ENCODE peak calls at places on chromosomes 6 and 20, in eight cellular contexts. P is iPS-NIHi11; J is fibroblast of lung; R is NCI-H1417; X is putamen; I is activated gamma-delta T cell treated with anti-CD3 and anti-CD28 coated beads, Interleukin-2, amount 50 U/mL, for 16 hours; N is left cardiac atrium; S is upper lobe of right lung. U is an unnamed sample.

GRCh38 chr20:57647006-57647932 is 27.0 kb upstream of the ZBP1 start:
- DNase-seq in J (no peak), X (no peak), I (no peak), R (no peak), N (no peak), S (no peak), P (no peak), U (no peak)

GRCh38 chr20:45181639-45182038 is 6.9 kb downstream of the PI3 start:
- DNase-seq in S (no peak), I (no peak), P (no peak), N (no peak), R (no peak), X (no peak), J (peak), U (no peak)

GRCh38 chr6:33962673-33963072 is 158.9 kb upstream of the MLN start:
- DNase-seq in R (no peak), S (peak), N (no peak), I (no peak), J (no peak), X (no peak), P (no peak), U (no peak)

GRCh38 chr6:169997930-169998218 is 246.5 kb downstream of the ERMARD start:
- DNase-seq in I (no peak), R (no peak), N (no peak), X (no peak), P (no peak), J (no peak), S (peak), U (no peak)

GRCh38 chr6:147508871-147509608 is 550 bp downstream of the SAMD5 start:
- DNase-seq in R (no peak), J (no peak), P (peak), I (no peak), N (no peak), S (peak), X (no peak), U (no peak)

GRCh38 chr6:16635810-16636602 is 125.3 kb downstream of the ATXN1 start:
- DNase-seq in I (no peak), R (no peak), P (peak), N (no peak), J (peak), S (no peak), X (no peak), U (no peak)

GRCh38 chr6:16061833-16062232 is 67.1 kb upstream of the MYLIP start:
- DNase-seq in X (no peak), I (no peak), S (no peak), J (peak), R (no peak), P (no peak), N (no peak), U (no peak)

GRCh38 chr20:62483613-62484468 is 8.0 kb upstream of the GATA5 start:
- DNase-seq in N (no peak), I (no peak), X (no peak), R (no peak), S (no peak), J (no peak), P (no peak), U (no peak)

GRCh38 chr6:106064103-106064502 is 22.0 kb upstream of the PRDM1 start:
- DNase-seq in P (no peak), R (no peak), S (no peak), X (no peak), N (no peak), J (peak), I (no peak), U (no peak)

GRCh38 chr6:54053893-54054391 is 57.3 kb upstream of the MLIP start:
- DNase-seq in P (peak), N (peak), X (peak), S (no peak), I (no peak), R (peak), J (peak), U (no peak)

GRCh38 chr20:23917024-23917725 is 37.6 kb upstream of the CST5 start:
- DNase-seq in S (no peak), N (no peak), X (no peak), J (no peak), R (no peak), P (no peak), I (no peak), U (no peak)

GRCh38 chr20:36569847-36570429 is 3.5 kb upstream of the TGIF2 start:
- DNase-seq in R (no peak), X (no peak), J (peak), P (no peak), N (no peak), I (no peak), S (no peak), U (no peak)

GRCh38 chr20:22688485-22688884 is 104.1 kb upstream of the FOXA2 start:
- DNase-seq in J (no peak), R (no peak), P (no peak), N (no peak), X (no peak), S (no peak), I (no peak), U (no peak)

GRCh38 chr6:96227135-96227534 is 211.4 kb downstream of the FUT9 start:
- DNase-seq in J (no peak), S (no peak), N (no peak), P (no peak), X (no peak), I (no peak), R (no peak), U (no peak)

GRCh38 chr6:13859871-13860555 is 45.7 kb upstream of the MCUR1 start:
- DNase-seq in N (no peak), J (peak), R (no peak), S (no peak), I (no peak), P (no peak), X (no peak), U (no peak)

GRCh38 chr6:152905551-152906299 is 77.1 kb downstream of the FBXO5 start:
- DNase-seq in I (no peak), N (no peak), X (no peak), S (no peak), J (no peak), P (no peak), R (no peak), U (no peak)

GRCh38 chr6:37566209-37566859 is 66.6 kb upstream of the CCDC167 start:
- DNase-seq in S (peak), J (peak), R (peak), N (peak), X (peak), I (peak), P (peak), U (peak)

GRCh38 chr20:58219342-58219700 is 9.1 kb downstream of the ANKRD60 start:
- DNase-seq in S (no peak), X (no peak), N (no peak), P (no peak), J (peak), R (no peak), I (no peak), U (no peak)

GRCh38 chr6:124512431-124512830 is 449.8 kb upstream of the RNF217 start:
- DNase-seq in I (no peak), P (no peak), J (no peak), X (no peak), S (no peak), N (no peak), R (no peak), U (no peak)

GRCh38 chr6:106119526-106119925 is 33.4 kb downstream of the PRDM1 start:
- DNase-seq in P (no peak), I (no peak), J (no peak), X (no peak), N (no peak), S (peak), R (no peak), U (no peak)

GRCh38 chr6:85637579-85637978 is 5.1 kb downstream of the SYNCRIP start:
- DNase-seq in S (no peak), N (no peak), P (no peak), J (no peak), X (no peak), R (no peak), I (no peak), U (no peak)

GRCh38 chr6:13304580-13305255 is 23.6 kb downstream of the TBC1D7 start:
- DNase-seq in N (no peak), J (no peak), S (no peak), I (no peak), X (peak), P (no peak), R (no peak), U (no peak)

GRCh38 chr6:15606347-15606746 is 56.5 kb downstream of the DTNBP1 start:
- DNase-seq in I (no peak), N (no peak), R (no peak), S (no peak), X (no peak), P (no peak), J (no peak), U (no peak)

GRCh38 chr6:55782275-55782674 is 93.1 kb downstream of the BMP5 start:
- DNase-seq in J (no peak), X (no peak), S (no peak), N (no peak), I (no peak), R (no peak), P (no peak), U (no peak)

GRCh38 chr6:42441661-42442081 is 10.1 kb downstream of the TRERF1 start:
- DNase-seq in S (no peak), J (peak), N (no peak), X (no peak), P (peak), R (no peak), I (no peak), U (no peak)

GRCh38 chr6:119184008-119184665 is 105.7 kb upstream of the FAM184A start:
- DNase-seq in R (no peak), X (no peak), I (no peak), N (no peak), S (no peak), J (no peak), P (no peak), U (no peak)

GRCh38 chr20:63734111-63734945 is 2.1 kb upstream of the LIME1 start:
- DNase-seq in P (no peak), S (no peak), N (no peak), R (no peak), X (no peak), J (no peak), I (no peak), U (no peak)

GRCh38 chr6:85684125-85684808 is 41.6 kb upstream of the SYNCRIP start:
- DNase-seq in I (no peak), R (no peak), S (no peak), N (no peak), P (no peak), X (no peak), J (no peak), U (no peak)

GRCh38 chr20:17916365-17916996 is 52.1 kb downstream of the SNX5 start:
- DNase-seq in S (no peak), X (no peak), R (no peak), P (no peak), I (no peak), N (no peak), J (no peak), U (no peak)

GRCh38 chr6:41657131-41658094 is 19.1 kb downstream of the MDFI start:
- DNase-seq in J (no peak), X (no peak), S (no peak), N (peak), P (no peak), R (no peak), I (no peak), U (no peak)